ENCODE peak calls at places on chromosomes 7 and 10, in ten cellular contexts. H, L, Z, X, V, O, G, M, U and I are unnamed samples.
A peak's percentile ranks its signal among the peaks of the same experiment; 100 is the strongest.

GRCh38 chr7:47664650-47665049 is 82.7 kb upstream of the TNS3 start:
- DNase-seq in V (no peak), L (no peak), X (no peak), G (no peak), Z (no peak), H (no peak), O (no peak), M (no peak), U (no peak), I (no peak)

GRCh38 chr7:137036768-137037167 is 168.3 kb downstream of the CHRM2 start:
- DNase-seq in U (no peak), M (no peak), G (peak; percentile 38), X (no peak), Z (no peak), V (no peak), O (no peak), L (peak; percentile 17), H (no peak), I (no peak)

GRCh38 chr10:13414855-13415254 is 66.8 kb upstream of the SEPHS1 start:
- DNase-seq in L (peak; percentile 15), H (peak; percentile 24), M (no peak), X (peak; percentile 12), Z (peak; percentile 57), O (peak; percentile 9), U (no peak), G (peak; percentile 16), V (peak; percentile 44), I (no peak)

GRCh38 chr7:27130540-27131389 is at the start of gene HOXA4:
- DNase-seq in L (peak; percentile 63), O (peak; percentile 84), H (peak; percentile 93), Z (peak; percentile 69), G (peak; percentile 53), X (peak; percentile 89), M (peak; percentile 80), U (peak; percentile 89), V (no peak), I (peak; percentile 71)

GRCh38 chr10:130763491-130763890 is 548.0 kb downstream of the TCERG1L start:
- DNase-seq in G (no peak), V (no peak), H (no peak), X (no peak), U (no peak), L (no peak), Z (no peak), M (no peak), O (no peak), I (no peak)

GRCh38 chr7:264541-265191 is 25.3 kb upstream of the FOXL3 start:
- DNase-seq in G (no peak), U (no peak), L (no peak), M (no peak), Z (peak; percentile 77), V (peak; percentile 64), O (peak; percentile 12), X (no peak), H (peak; percentile 31), I (no peak)

GRCh38 chr7:98784216-98784785 is 85.5 kb downstream of the TMEM130 start:
- DNase-seq in G (no peak), H (peak; percentile 39), L (no peak), Z (no peak), M (no peak), X (no peak), O (no peak), V (no peak), U (no peak), I (no peak)

GRCh38 chr7:641966-642365 is 84.5 kb upstream of the DNAAF5 start:
- DNase-seq in V (no peak), Z (no peak), L (no peak), G (no peak), H (no peak), X (no peak), M (no peak), O (no peak), U (no peak), I (no peak)

GRCh38 chr7:15921576-15921975 is 235.1 kb upstream of the MEOX2 start:
- DNase-seq in U (no peak), M (no peak), V (peak; percentile 71), G (peak; percentile 31), Z (no peak), H (no peak), X (no peak), O (peak; percentile 83), L (peak; percentile 30), I (no peak)

GRCh38 chr10:51074238-51075028 is at the start of gene PRKG1:
- DNase-seq in X (peak; percentile 84), Z (peak; percentile 77), U (no peak), V (peak; percentile 45), O (peak; percentile 97), M (peak; percentile 68), L (peak; percentile 87), G (peak; percentile 78), H (no peak), I (peak; percentile 16)

GRCh38 chr10:76111986-76112825 is 680.8 kb downstream of the LRMDA start:
- DNase-seq in L (no peak), U (no peak), H (no peak), X (no peak), O (no peak), V (no peak), M (no peak), G (no peak), Z (no peak), I (no peak)

DNA sequence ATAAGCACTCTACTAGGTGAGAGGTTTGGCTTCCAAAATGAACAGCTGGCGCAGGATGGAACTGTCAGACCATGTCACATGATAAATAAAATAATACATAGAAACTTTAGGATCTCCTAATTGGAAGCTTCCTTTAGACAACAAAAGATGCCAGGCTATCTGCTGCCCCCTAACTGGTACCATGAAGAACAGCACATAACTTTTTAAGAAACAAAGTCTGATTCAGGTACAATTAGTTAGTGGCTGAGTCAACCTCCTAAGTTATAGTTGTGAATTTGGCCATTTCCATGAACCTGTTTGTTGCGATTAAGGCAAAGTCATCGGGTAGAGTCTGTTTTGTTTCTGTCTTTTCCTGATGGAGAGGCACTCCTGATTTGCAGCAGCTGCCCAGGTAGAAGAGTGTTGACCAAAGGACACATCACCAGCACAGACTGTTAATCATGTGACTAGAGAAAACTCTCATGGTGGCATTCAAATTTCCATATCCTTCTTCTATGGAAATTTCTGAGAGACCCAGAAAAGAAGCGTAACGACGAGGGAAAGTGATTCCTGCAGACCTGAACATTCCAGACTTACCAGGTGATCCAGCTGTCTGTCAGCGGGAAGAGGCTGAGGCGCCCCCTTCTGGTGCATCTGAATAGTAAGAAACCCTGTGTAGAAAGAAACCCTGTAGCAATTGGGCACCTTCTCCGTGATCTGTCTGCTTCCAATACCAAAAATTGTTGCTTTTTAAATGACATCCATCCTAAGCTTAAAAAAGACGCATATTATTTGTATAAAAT is 8.6 kb upstream of the INHBA start:
- DNase-seq in L (peak; percentile 45), O (peak; percentile 55), V (peak; percentile 63), X (no peak), Z (peak; percentile 36), H (peak; percentile 57), M (no peak), U (no peak), G (peak; percentile 45), I (no peak)
- TF ChIP-seq CTCF in L (peak; percentile 57), O (peak; percentile 67), V (peak; percentile 79), X (peak; percentile 60), Z (no peak), H (peak; percentile 27), M (peak; percentile 7), U (no peak), G (peak; percentile 51), I (peak; percentile 12)

GRCh38 chr10:34732926-34733325 is 82.2 kb downstream of the PARD3 start:
- DNase-seq in G (peak; percentile 35), O (peak; percentile 93), V (peak; percentile 93), Z (no peak), U (no peak), X (no peak), L (no peak), H (peak; percentile 41), M (no peak), I (no peak)
- TF ChIP-seq CTCF in G (peak; percentile 38), O (peak; percentile 86), V (peak; percentile 5), Z (no peak), U (no peak), X (no peak), L (peak; percentile 30), H (peak; percentile 19), M (no peak), I (peak; percentile 15)

GRCh38 chr7:29113384-29114102 is 32.8 kb downstream of the CPVL start:
- DNase-seq in Z (no peak), L (peak; percentile 44), X (peak; percentile 19), V (peak; percentile 73), M (no peak), H (peak; percentile 82), O (peak; percentile 89), G (peak; percentile 30), U (no peak), I (no peak)
- TF ChIP-seq CTCF in Z (no peak), L (peak; percentile 15), X (peak; percentile 30), V (peak; percentile 33), M (no peak), H (peak; percentile 40), O (peak; percentile 74), G (peak; percentile 37), U (no peak), I (peak; percentile 27)

GRCh38 chr10:97069026-97069425 is 116.7 kb downstream of the SLIT1 start:
- DNase-seq in U (no peak), M (no peak), G (no peak), H (no peak), X (no peak), V (no peak), L (no peak), Z (no peak), O (no peak), I (no peak)

GRCh38 chr10:97069576-97070362 is 116.0 kb downstream of the SLIT1 start:
- DNase-seq in G (peak; percentile 19), L (peak; percentile 2), Z (no peak), O (peak; percentile 32), U (no peak), H (peak; percentile 88), X (peak; percentile 22), M (no peak), V (peak; percentile 93), I (no peak)

GRCh38 chr10:97065686-97066679 is 119.8 kb downstream of the SLIT1 start:
- DNase-seq in G (no peak), Z (no peak), H (no peak), U (no peak), X (no peak), O (no peak), V (no peak), L (no peak), M (no peak), I (no peak)

GRCh38 chr10:97066877-97067555 is 118.7 kb downstream of the SLIT1 start:
- DNase-seq in U (no peak), Z (no peak), V (no peak), X (no peak), H (no peak), O (no peak), G (no peak), L (no peak), M (no peak), I (no peak)

DNA sequence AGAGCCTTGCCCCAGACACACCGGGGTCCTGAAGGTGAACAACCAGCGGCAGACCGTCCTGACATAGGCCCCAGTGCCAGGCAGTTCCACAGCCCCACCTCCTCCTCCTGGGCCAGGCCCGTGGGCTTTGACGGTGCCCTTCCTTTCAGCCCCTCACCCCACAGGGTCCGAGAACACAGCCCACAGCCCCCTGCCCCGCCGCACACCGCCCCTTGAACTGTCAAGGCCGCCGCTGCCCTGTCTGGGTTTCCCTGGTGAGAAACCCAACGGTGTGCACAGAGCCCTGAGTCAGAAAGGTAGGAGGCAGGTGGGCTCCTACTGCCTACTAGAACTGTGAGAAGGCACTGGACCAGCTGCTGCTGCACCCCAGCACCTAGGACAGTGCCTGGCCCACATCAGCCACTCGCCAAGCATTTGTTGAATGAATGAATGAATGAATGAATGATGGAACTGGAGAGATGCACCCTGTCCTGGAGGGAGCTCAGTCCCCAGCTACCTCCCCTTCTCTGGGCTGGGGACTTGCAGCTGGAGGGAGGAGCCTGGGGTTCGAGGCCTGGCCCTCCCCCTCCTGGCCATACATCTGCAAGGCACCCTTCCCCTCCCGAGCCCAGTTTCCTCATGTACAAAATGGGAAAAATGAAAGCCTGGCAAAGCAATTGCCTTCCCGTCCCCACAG is 117.9 kb downstream of the SLIT1 start:
- DNase-seq in G (no peak), U (no peak), L (no peak), V (no peak), H (no peak), O (no peak), M (no peak), X (no peak), Z (no peak), I (no peak)
- TF ChIP-seq CTCF in G (no peak), U (no peak), L (no peak), V (no peak), H (no peak), O (no peak), M (no peak), X (no peak), Z (no peak), I (no peak)